ENCODE peak calls at places on chromosome 21, in eight cellular contexts. G is body of pancreas; T is neural progenitor cell; A is CD8-positive, alpha-beta T cell; N is spleen; V is heart left ventricle; H is colonic mucosa; I is heart right ventricle. J is an unnamed sample.

GRCh38 chr21:21907271-21907670 is 909.1 kb downstream of the NCAM2 start:
- DNase-seq in G (no peak), I (no peak), V (no peak), H (no peak), N (no peak), A (no peak), T (no peak), J (no peak)

GRCh38 chr21:43302356-43302700 is 124.6 kb downstream of the SIK1 start:
- DNase-seq in A (no peak), N (no peak), H (no peak), T (no peak), G (no peak), V (peak; percentile 8), I (no peak), J (no peak)

GRCh38 chr21:26544208-26544607 is 28.9 kb downstream of the CYYR1 start:
- DNase-seq in V (no peak), H (no peak), T (no peak), G (no peak), A (no peak), I (no peak), N (no peak), J (no peak)

GRCh38 chr21:42125571-42126544 is 54.7 kb downstream of the UMODL1 start:
- DNase-seq in V (no peak), G (peak; percentile 39), H (no peak), I (no peak), T (peak; percentile 43), N (peak; percentile 70), A (no peak), J (no peak)

GRCh38 chr21:20353351-20353750 is 644.9 kb upstream of the NCAM2 start:
- DNase-seq in T (no peak), H (no peak), A (no peak), N (no peak), V (no peak), I (no peak), G (no peak), J (no peak)

GRCh38 chr21:19468981-19469715 is 1065.6 kb upstream of the TMPRSS15 start:
- DNase-seq in N (no peak), T (no peak), V (no peak), I (no peak), A (no peak), G (no peak), H (no peak), J (no peak)

GRCh38 chr21:21624674-21625073 is 626.5 kb downstream of the NCAM2 start:
- DNase-seq in A (no peak), G (no peak), T (no peak), N (no peak), V (no peak), H (no peak), I (no peak), J (no peak)

GRCh38 chr21:17466166-17466565 is 46.7 kb upstream of the CXADR start:
- DNase-seq in V (no peak), A (no peak), I (no peak), H (peak; percentile 36), G (no peak), N (no peak), T (no peak), J (no peak)

GRCh38 chr21:26394341-26394740 is 178.7 kb downstream of the CYYR1 start:
- DNase-seq in T (no peak), N (no peak), A (no peak), G (no peak), I (no peak), H (no peak), V (no peak), J (no peak)

GRCh38 chr21:35189077-35189863 is 140.2 kb upstream of the RUNX1 start:
- DNase-seq in H (no peak), N (no peak), G (peak; percentile 7), V (no peak), A (no peak), T (no peak), I (no peak), J (peak; percentile 59)

DNA sequence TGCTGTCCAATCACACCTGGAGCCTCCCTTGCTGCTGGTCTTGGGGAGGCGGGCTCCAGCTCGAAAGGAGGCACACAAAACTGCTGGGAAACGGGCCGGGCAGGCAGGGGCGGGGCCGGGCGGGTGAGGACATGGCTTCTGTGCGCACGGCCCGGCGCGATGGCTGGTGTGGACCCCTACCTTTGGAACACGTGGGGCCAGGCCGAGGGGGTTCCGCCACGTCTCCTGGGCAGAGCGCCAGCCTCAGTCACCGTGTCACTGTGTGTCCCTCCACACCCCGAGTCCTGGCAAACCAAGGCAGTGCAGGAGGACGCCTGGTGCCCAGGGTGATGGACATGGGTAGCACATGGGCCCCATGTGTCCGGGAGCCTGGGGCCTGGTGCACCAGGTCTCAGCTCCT is 42.0 kb upstream of the ADARB1 start:
- DNase-seq in A (no peak), T (no peak), V (no peak), N (no peak), I (no peak), H (no peak), G (no peak), J (no peak)
- TF ChIP-seq CTCF in A (no peak), T (no peak), V (no peak), N (no peak), I (no peak), H (no peak), G (no peak), J (no peak)

GRCh38 chr21:7957713-7958064 is 2563.7 kb upstream of the TPTE start:
- DNase-seq in A (no peak), I (no peak), H (no peak), G (no peak), T (no peak), N (no peak), V (no peak), J (no peak)

GRCh38 chr21:7953058-7953457 is 2568.3 kb upstream of the TPTE start:
- DNase-seq in A (no peak), V (no peak), I (no peak), N (no peak), T (no peak), G (no peak), H (no peak), J (no peak)

GRCh38 chr21:7947422-7947821 is 2574.0 kb upstream of the TPTE start:
- DNase-seq in H (no peak), V (no peak), I (no peak), T (no peak), N (no peak), G (no peak), A (no peak), J (no peak)

GRCh38 chr21:7952648-7953047 is 2568.7 kb upstream of the TPTE start:
- DNase-seq in A (no peak), V (no peak), H (no peak), G (no peak), T (no peak), N (no peak), I (no peak), J (no peak)

DNA sequence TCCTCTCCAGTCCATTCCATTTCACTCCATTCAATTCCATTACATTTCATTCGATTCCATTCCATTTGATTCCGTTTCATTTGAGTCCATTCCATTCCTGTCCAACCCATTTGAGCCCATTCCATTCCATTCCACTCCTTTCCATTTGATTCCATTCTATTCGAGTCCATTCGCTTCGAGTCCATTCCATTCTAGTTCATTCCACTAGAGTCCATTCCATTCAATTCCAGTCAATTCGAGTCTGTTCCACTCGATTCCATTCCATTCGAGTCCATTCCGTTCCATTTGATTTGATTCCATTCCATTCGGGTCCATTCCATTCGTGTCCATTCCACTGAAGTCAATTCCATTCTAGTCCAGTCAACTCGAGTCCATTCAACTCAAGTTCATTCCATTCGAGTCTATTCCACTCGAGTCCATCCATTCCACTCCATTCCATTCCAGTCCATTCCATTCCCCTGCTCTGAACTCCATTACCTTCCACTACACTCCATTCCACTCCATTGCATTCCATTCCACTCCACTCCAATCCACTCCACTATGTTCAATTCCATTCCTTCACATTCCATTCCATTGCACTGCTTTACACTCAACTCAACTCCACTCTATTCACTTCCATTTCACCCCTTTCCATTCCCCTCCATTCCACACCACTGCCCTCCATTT is 2569.4 kb upstream of the TPTE start:
- DNase-seq in A (no peak), H (no peak), V (no peak), I (no peak), N (no peak), T (no peak), G (no peak), J (no peak)
- H3K4me3 ChIP-seq in A (no peak overlapping the region), H (no peak overlapping the region), V (no peak overlapping the region), I (no peak overlapping the region), N (no peak overlapping the region), T (no peak overlapping the region), G (no peak overlapping the region), J (no peak overlapping the region)

GRCh38 chr21:44910229-44911065 is 10.3 kb downstream of the ITGB2 start:
- DNase-seq in V (no peak), T (no peak), N (no peak), A (no peak), H (no peak), I (no peak), G (no peak), J (no peak)

GRCh38 chr21:44908496-44908895 is 12.2 kb downstream of the ITGB2 start:
- DNase-seq in I (no peak), V (no peak), A (no peak), G (no peak), N (peak; percentile 59), T (no peak), H (no peak), J (no peak)

GRCh38 chr21:44911066-44911383 is 9.7 kb downstream of the ITGB2 start:
- DNase-seq in T (no peak), A (no peak), V (no peak), I (no peak), H (no peak), N (no peak), G (no peak), J (no peak)

GRCh38 chr21:44908908-44909307 is 11.8 kb downstream of the ITGB2 start:
- DNase-seq in V (no peak), T (no peak), N (no peak), H (no peak), A (no peak), I (no peak), G (no peak), J (no peak)

DNA sequence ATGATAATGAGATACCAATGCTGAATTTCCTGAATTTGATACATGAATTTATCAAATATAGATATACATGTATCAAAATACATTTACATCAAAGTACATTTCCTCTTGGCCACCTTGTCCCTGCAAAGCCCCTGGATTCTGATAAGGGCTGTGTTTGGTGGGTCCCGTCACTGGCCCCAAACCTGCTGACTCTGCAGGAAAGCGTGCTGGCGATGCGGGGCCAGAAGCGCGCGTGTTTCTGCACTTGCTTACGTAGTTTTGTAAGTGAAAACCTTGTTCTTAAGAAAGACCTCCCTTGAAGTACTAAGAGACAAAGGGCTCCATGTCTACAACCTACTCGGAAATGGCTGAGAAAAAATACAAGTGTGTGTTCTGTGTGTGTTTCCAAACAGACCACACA is 11.0 kb downstream of the ITGB2 start:
- DNase-seq in A (peak; percentile 27), N (peak; percentile 49), V (no peak), G (no peak), T (no peak), H (no peak), I (no peak), J (no peak)
- H3K36me3 ChIP-seq in A (peaks cover 39% of the 10 kb centered on the region), N (peaks cover 57% of the 10 kb centered on the region), V (no peaks in the 10 kb centered on the region), G (no peaks in the 10 kb centered on the region), T (no peaks in the 10 kb centered on the region), H (no peaks in the 10 kb centered on the region), I (no peaks in the 10 kb centered on the region), J (no peaks in the 10 kb centered on the region)

GRCh38 chr21:46527801-46528200 is 69.1 kb downstream of the DIP2A start:
- DNase-seq in G (no peak), I (no peak), T (peak; percentile 23), V (no peak), N (no peak), H (no peak), A (no peak), J (no peak)

GRCh38 chr21:46537026-46537425 is 67.9 kb downstream of the S100B start:
- DNase-seq in N (no peak), A (no peak), V (no peak), H (no peak), I (no peak), T (no peak), G (no peak), J (no peak)

GRCh38 chr21:46532080-46532479 is 72.8 kb downstream of the S100B start:
- DNase-seq in A (peak; percentile 50), N (no peak), G (no peak), V (no peak), H (no peak), T (no peak), I (no peak), J (no peak)
- TF ChIP-seq CTCF in A (no peak), N (no peak), G (no peak), V (no peak), H (no peak), T (no peak), I (no peak), J (no peak)